ENCODE peak calls at places on chromosome 16, in seven cellular contexts. S is mesendoderm, I is Peyer's patch, E is MM.1S, M is lower leg skin, B is prostate gland, Q is stomach. V is an unnamed sample.

GRCh38 chr16:10988164-10988803 is 43.9 kb downstream of the CLEC16A start:
- DNase-seq in S (peak; percentile 21), E (no peak), M (no peak), Q (no peak), B (no peak), I (peak; percentile 54), V (peak; percentile 70)

GRCh38 chr16:4893103-4893862 is 43.7 kb downstream of the PPL start:
- DNase-seq in Q (no peak), S (no peak), B (no peak), E (no peak), I (no peak), M (no peak), V (no peak)

GRCh38 chr16:72821551-72821950 is 226.4 kb downstream of the ZFHX3 start:
- DNase-seq in E (no peak), B (peak; percentile 31), M (no peak), S (no peak), Q (no peak), I (no peak), V (no peak)

GRCh38 chr16:50093607-50094570 is 28.1 kb downstream of the HEATR3 start:
- DNase-seq in B (peak; percentile 11), S (no peak), M (peak; percentile 93), Q (peak; percentile 34), I (peak; percentile 64), E (no peak), V (no peak)

GRCh38 chr16:6926341-6926740 is 406.3 kb upstream of the RBFOX1 start:
- DNase-seq in I (no peak), B (no peak), Q (no peak), E (no peak), M (no peak), S (peak; percentile 73), V (no peak)

GRCh38 chr16:27177031-27177774 is 26.1 kb upstream of the KDM8 start:
- DNase-seq in S (no peak), M (no peak), Q (no peak), I (no peak), E (no peak), B (no peak), V (no peak)

GRCh38 chr16:10037771-10038170 is 144.5 kb downstream of the GRIN2A start:
- DNase-seq in E (no peak), S (peak; percentile 34), M (no peak), I (no peak), Q (no peak), B (no peak), V (no peak)

GRCh38 chr16:11562411-11562810 is 24.3 kb downstream of the LITAF start:
- DNase-seq in M (no peak), E (no peak), Q (no peak), B (peak; percentile 42), S (no peak), I (no peak), V (no peak)

GRCh38 chr16:46885960-46886763 is 2.0 kb downstream of the GPT2 start:
- DNase-seq in Q (peak; percentile 77), I (no peak), M (no peak), B (peak; percentile 79), S (peak; percentile 92), E (no peak), V (no peak)

GRCh38 chr16:84729716-84730320 is 30.0 kb downstream of the USP10 start:
- DNase-seq in M (no peak), B (no peak), E (no peak), I (no peak), Q (no peak), S (no peak), V (no peak)
- H3K4me3 ChIP-seq in M (no peak overlapping the region), B (peak overlapping the region; percentile 5), E (no peak overlapping the region), I (no peak overlapping the region), Q (no peak overlapping the region), S (no peak overlapping the region), V (peak overlapping the region; percentile 54)

DNA sequence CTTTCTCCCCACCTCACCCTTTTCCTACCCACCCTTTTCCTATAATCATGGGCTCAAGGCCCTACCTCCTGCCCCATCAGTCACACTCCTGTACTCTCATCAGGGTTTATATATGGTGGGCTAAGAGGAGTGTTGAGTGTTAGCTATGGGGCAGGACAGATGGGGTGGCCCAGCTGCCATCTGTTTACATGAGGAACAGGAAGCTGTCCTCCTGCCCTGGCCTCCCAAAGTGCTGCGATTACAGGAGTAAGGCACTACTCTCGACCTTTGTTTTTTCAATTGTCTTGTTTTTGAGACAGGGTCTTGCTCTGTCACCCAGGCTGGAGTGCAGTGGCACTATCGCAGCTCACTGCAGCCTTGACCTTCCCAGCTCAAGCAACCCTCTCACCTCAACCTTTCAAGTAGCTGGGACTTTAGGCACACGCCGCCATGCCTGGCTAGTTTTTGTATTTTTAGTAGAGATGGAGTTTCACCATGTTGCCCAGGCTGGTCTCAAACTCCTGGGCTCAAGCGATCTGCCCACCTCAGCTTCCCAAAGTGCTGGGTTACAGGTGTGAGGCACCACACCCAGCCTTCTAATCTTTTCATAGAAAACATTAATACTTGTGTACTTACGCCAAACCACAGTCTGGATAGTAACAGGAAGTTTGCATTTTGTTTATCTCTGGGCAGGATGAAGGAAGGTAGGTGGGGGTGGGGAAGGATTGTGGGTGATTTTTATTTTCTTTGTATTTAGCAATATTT is 1.6 kb downstream of the TRADD start:
- DNase-seq in S (no peak), E (peak; percentile 46), I (no peak), Q (no peak), B (no peak), M (no peak), V (peak; percentile 45)
- H3K4me3 ChIP-seq in S (no peak overlapping the region), E (peak overlapping the region; percentile 96), I (no peak overlapping the region), Q (no peak overlapping the region), B (no peak overlapping the region), M (no peak overlapping the region), V (peak overlapping the region; percentile 99)

GRCh38 chr16:3030128-3030871 is 6.4 kb downstream of the BICDL2 start:
- DNase-seq in B (no peak), S (no peak), E (no peak), Q (no peak), M (no peak), I (no peak), V (no peak)
- H3K4me3 ChIP-seq in B (no peak overlapping the region), S (no peak overlapping the region), E (no peak overlapping the region), Q (no peak overlapping the region), M (no peak overlapping the region), I (no peak overlapping the region), V (no peak overlapping the region)

GRCh38 chr16:29898135-29898534 is 1.2 kb downstream of the SEZ6L2 start:
- DNase-seq in E (no peak), B (no peak), S (peak; percentile 49), M (no peak), I (no peak), Q (no peak), V (no peak)

GRCh38 chr16:29900102-29900887 is at the start of gene ASPHD1:
- DNase-seq in M (peak; percentile 93), I (peak; percentile 56), Q (peak; percentile 84), E (peak; percentile 73), S (peak; percentile 87), B (peak; percentile 42), V (peak; percentile 47)

GRCh38 chr16:29897333-29897732 is 2.0 kb downstream of the SEZ6L2 start:
- DNase-seq in M (no peak), S (no peak), E (no peak), B (no peak), I (no peak), Q (no peak), V (no peak)

GRCh38 chr16:29899516-29900101 is at the start of gene SEZ6L2:
- DNase-seq in M (no peak), E (no peak), I (peak; percentile 79), S (peak; percentile 99), B (peak; percentile 82), Q (peak; percentile 89), V (peak; percentile 13)

DNA sequence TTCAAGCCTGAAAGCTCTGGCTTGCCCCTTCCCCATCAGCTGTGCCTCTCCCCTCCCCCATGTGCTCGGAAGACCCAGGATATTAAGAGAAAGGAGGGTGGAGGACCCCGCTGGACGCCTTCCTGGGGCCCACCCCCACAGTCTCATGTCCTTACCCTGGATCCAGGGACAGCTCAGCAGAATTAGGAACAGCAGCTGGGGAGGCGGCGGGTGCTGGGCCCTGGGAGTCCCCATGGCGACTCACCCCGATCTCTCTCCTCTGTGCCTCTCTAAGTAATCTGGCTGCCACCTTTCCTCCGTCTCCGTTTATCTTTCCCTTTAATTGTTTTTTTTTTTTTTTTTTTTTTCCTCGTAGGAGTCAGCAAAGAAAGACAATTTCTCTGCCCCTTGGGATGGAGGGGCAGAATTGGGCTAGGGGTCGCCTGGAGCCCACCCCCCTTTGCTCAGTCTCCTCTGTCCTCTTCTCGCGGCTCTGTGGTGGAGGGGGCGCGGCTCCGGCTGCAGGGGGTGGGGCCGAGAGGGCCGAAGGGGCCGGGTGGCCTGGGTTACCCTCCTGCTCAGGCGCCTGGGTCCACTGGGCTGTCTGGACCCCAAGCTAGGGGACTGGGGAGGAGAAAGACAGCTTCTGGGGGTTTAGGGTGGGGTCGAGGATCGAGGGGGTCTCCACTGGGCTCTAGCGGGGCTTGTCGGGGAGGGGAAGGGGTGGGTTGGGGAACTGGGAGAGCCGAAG is 399 bp downstream of the SEZ6L2 start:
- DNase-seq in S (no peak), Q (peak; percentile 71), M (no peak), B (no peak), E (no peak), I (no peak), V (no peak)
- H3K4me3 ChIP-seq in S (peak overlapping the region; percentile 59), Q (peak overlapping the region; percentile 66), M (no peak overlapping the region), B (peak overlapping the region; percentile 57), E (no peak overlapping the region), I (peak overlapping the region; percentile 78), V (no peak overlapping the region)